ENCODE peak calls at places on chromosomes 5 and 9, in four cellular contexts. R is A549, T is K562, I is H1. M is an unnamed sample.

GRCh38 chr9:134585746-134586706 is 55.6 kb upstream of the COL5A1 start:
- DNase-seq in R (peak), T (no peak), I (no peak), M (no peak)

GRCh38 chr9:18472915-18473314 is 1.0 kb upstream of the ADAMTSL1 start:
- DNase-seq in I (no peak), R (no peak), T (no peak), M (no peak)

GRCh38 chr5:43041669-43042175 is 1.6 kb upstream of the ANXA2R start:
- DNase-seq in I (no peak), R (no peak), T (no peak), M (peak)

GRCh38 chr5:33474004-33474403 is 33.2 kb downstream of the TARS1 start:
- DNase-seq in T (no peak), R (no peak), I (no peak), M (no peak)

GRCh38 chr5:65243161-65243560 is 238.6 kb downstream of the ADAMTS6 start:
- DNase-seq in I (no peak), R (no peak), T (no peak), M (peak)

GRCh38 chr5:116482394-116482793 is 92.2 kb downstream of the SEMA6A start:
- DNase-seq in I (no peak), T (no peak), R (no peak), M (no peak)

GRCh38 chr9:134413890-134414731 is 87.9 kb downstream of the RXRA start:
- DNase-seq in I (no peak), T (no peak), R (peak), M (no peak)

GRCh38 chr5:83547889-83548288 is 76.3 kb downstream of the VCAN start:
- DNase-seq in R (no peak), I (no peak), T (no peak), M (no peak)

GRCh38 chr9:107755267-107755666 is 265.7 kb upstream of the KLF4 start:
- DNase-seq in I (no peak), T (no peak), R (no peak), M (no peak)

GRCh38 chr9:122228906-122229837 is at the start of gene LHX6:
- DNase-seq in R (no peak), T (peak), I (no peak), M (no peak)

GRCh38 chr9:95336281-95336680 is 18.8 kb upstream of the FANCC start:
- DNase-seq in I (no peak), T (peak), R (no peak), M (peak)

GRCh38 chr5:114101153-114101552 is 260.7 kb upstream of the KCNN2 start:
- DNase-seq in T (peak), R (peak), I (no peak), M (peak)

GRCh38 chr5:33842456-33842855 is 49.3 kb downstream of the ADAMTS12 start:
- DNase-seq in R (no peak), I (no peak), T (no peak), M (no peak)

GRCh38 chr5:54115768-54116403 is 194.5 kb downstream of the ARL15 start:
- DNase-seq in T (no peak), I (no peak), R (no peak), M (no peak)

GRCh38 chr5:17620627-17621026 is 10.4 kb downstream of the TAF11L12 start:
- DNase-seq in I (peak), T (peak), R (peak), M (no peak)

GRCh38 chr5:55226027-55226933 is 835 bp downstream of the MCIDAS start:
- DNase-seq in I (peak), R (peak), T (peak), M (peak)

GRCh38 chr5:174022384-174023095 is 23.0 kb upstream of the NSG2 start:
- DNase-seq in R (no peak), I (no peak), T (no peak), M (no peak)

GRCh38 chr9:112581469-112582176 is 95.0 kb downstream of the KIAA1958 start:
- DNase-seq in R (no peak), T (no peak), I (no peak), M (peak)

GRCh38 chr9:33924978-33925797 is 108.2 kb downstream of the UBE2R2 start:
- DNase-seq in R (peak), T (no peak), I (peak), M (peak)

GRCh38 chr9:137988051-137988450 is 110.5 kb downstream of the CACNA1B start:
- DNase-seq in R (no peak), T (no peak), I (no peak), M (no peak)

GRCh38 chr5:113572716-113573115 is 59.2 kb downstream of the YTHDC2 start:
- DNase-seq in I (no peak), T (no peak), R (no peak), M (no peak)

GRCh38 chr5:140356878-140357730 is 2.9 kb upstream of the SLC4A9 start:
- DNase-seq in R (no peak), I (no peak), T (no peak), M (no peak)

GRCh38 chr5:76766746-76767145 is 50.8 kb downstream of the F2R start:
- DNase-seq in I (no peak), T (no peak), R (no peak), M (no peak)

GRCh38 chr5:114089247-114089646 is 272.6 kb upstream of the KCNN2 start:
- DNase-seq in R (no peak), I (no peak), T (no peak), M (no peak)

GRCh38 chr5:142611154-142611553 is 74.7 kb downstream of the FGF1 start:
- DNase-seq in R (peak), T (peak), I (peak), M (peak)

GRCh38 chr5:92042237-92042636 is 659.1 kb upstream of the ARRDC3 start:
- DNase-seq in I (no peak), R (no peak), T (no peak), M (no peak)

GRCh38 chr9:90261698-90262097 is 380.9 kb downstream of the DIRAS2 start:
- DNase-seq in R (no peak), I (no peak), T (no peak), M (no peak)

GRCh38 chr5:129804705-129805104 is 56.8 kb downstream of the MINAR2 start:
- DNase-seq in R (no peak), I (no peak), T (no peak), M (no peak)

GRCh38 chr9:135039916-135040645 is 47.4 kb upstream of the OLFM1 start:
- DNase-seq in R (no peak), I (no peak), T (no peak), M (no peak)

GRCh38 chr9:8531831-8532230 is 732.3 kb upstream of the DMAC1 start:
- DNase-seq in T (no peak), R (no peak), I (no peak), M (no peak)

GRCh38 chr9:127172066-127172707 is 49.8 kb upstream of the ANGPTL2 start:
- DNase-seq in I (no peak), R (no peak), T (no peak), M (no peak)
- TF ChIP-seq PHF8 in I (no peak), R (no peak), T (no peak), M (no peak)

DNA sequence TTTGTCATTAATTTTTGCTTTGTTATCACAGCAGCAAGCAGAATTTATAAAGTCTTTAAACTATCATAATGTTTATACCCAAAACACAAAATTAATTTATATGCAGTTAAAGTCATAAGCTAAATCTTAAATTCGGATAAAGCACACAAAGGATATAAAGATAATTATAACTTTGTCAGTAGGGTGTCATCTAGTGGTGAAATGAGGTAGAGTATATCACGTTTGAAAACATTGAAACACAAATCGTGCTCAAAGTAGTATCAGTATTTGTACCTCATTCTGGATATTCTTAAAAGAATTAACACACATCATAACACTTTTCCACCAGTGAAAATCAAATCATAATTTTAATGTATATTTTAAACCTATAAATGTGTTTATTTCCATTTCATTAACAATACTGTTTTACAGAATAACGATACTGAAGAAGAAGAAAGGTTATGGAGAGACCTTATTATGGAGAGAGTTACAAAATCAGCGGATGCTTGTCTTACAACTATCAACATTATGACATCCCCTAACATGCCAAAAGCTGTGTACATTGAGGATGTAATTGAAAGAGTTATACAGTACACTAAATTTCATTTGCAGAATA is 129.5 kb downstream of the NIPBL start:
- DNase-seq in I (no peak), T (peak), R (peak), M (peak)
- TF ChIP-seq PHF8 in I (no peak), T (no peak), R (no peak), M (no peak)

GRCh38 chr9:123368481-123369153 is 12.6 kb downstream of the CRB2 start:
- DNase-seq in R (no peak), I (no peak), T (no peak), M (no peak)
- TF ChIP-seq PHF8 in R (no peak), I (no peak), T (no peak), M (no peak)

GRCh38 chr5:320524-321232 is 836 bp upstream of the AHRR start:
- DNase-seq in R (no peak), I (no peak), T (no peak), M (no peak)

GRCh38 chr5:317086-317811 is 4.3 kb upstream of the AHRR start:
- DNase-seq in T (peak), R (peak), I (peak), M (peak)

GRCh38 chr5:316210-317085 is 5.1 kb upstream of the AHRR start:
- DNase-seq in I (no peak), T (no peak), R (no peak), M (no peak)

GRCh38 chr5:318931-319601 is 2.4 kb upstream of the AHRR start:
- DNase-seq in R (no peak), T (no peak), I (no peak), M (peak)

DNA sequence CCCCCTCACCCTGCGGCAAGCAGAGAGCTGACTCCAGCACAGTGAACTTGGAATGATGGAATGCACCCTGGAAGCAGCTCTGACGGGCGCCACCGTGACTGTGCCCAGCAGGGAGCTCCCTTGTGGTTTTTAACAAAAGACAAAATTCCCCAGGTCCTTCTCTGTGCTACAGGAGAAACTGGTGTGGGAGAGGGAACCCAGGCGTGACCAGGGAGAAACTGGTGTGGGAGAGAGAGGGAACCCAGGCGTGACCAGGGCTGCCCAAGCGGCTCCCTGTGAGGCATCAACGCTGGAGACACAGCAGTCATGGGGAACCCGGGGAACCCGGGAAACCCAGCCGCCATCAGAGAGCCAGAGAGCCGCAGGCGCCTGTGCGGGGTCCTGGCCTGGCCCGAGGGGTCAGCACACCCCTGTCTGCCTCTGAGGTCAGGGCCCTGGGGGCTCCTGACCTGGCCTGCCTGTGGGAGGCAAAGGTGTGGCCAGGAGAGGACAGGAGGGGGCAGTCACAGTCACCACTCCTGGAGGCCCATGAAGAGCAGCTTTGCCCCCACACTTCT is 3.1 kb upstream of the AHRR start:
- DNase-seq in T (no peak), R (no peak), I (no peak), M (no peak)
- TF ChIP-seq PHF8 in T (no peak), R (no peak), I (no peak), M (no peak)

GRCh38 chr5:157189223-157189622 is 8.6 kb downstream of the ITK start:
- DNase-seq in I (no peak), T (no peak), R (no peak), M (no peak)
- TF ChIP-seq PHF8 in I (no peak), T (no peak), R (no peak), M (no peak)

GRCh38 chr5:180127682-180128670 is 56.4 kb upstream of the RNF130 start:
- DNase-seq in R (no peak), I (no peak), T (no peak), M (no peak)

GRCh38 chr5:180128671-180129261 is 57.2 kb upstream of the RNF130 start:
- DNase-seq in R (no peak), T (no peak), I (no peak), M (no peak)

GRCh38 chr5:180130291-180130869 is 58.8 kb upstream of the RNF130 start:
- DNase-seq in R (no peak), I (no peak), T (no peak), M (no peak)

GRCh38 chr5:180130876-180131740 is 59.5 kb upstream of the RNF130 start:
- DNase-seq in T (no peak), I (no peak), R (no peak), M (no peak)

DNA sequence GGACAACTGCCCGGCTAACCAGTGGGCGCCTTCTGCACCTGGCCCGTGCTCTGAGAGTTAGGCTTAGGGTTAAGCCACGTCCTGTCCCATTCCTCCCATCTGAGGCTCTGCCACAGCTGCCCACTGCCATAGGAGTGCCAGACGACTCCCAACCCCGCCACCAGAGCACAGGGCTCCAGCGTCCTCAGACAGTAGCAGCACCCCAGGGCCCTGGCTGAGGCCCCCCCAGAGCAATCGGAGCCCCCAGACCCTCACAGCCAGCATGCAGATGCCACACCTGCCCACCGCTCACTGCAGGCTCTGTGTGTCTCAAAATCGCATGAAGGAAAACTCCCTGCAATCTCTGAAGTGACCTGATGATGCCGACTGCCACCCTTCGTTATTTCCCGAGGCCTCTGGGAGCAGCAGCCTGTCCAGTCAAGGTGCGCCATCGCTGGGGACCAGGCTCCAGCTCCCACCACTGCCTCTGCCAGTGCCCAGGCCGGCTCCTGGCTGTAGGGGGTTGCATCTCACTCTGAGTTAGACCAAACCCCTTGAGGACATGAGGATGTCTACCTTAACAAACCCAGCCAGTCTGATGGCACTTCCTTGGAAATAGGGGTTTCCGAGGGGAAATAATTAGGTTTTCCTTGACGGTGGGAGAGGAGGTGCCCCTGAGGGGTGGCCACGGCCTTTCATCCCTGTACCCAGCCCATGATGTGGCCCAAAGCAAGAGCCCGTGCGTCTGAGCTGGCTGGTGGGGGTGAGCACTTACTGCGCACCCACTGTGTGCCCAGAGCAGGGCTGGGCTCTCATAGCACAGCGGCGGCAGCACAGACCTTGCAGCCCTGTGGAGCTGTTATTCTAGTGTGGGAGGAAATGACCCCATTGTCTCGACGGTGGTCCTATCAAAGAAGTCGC is 58.0 kb upstream of the RNF130 start:
- DNase-seq in I (no peak), T (no peak), R (no peak), M (no peak)
- TF ChIP-seq PHF8 in I (no peak), T (no peak), R (no peak), M (no peak)